ENCODE peak calls at places on chromosomes 12 and 14, in nine cellular contexts. One of them, this sample, is unnamed.

GRCh38 chr12:60209933-60210332 is 614.1 kb downstream of the SLC16A7 start:
- DNase-seq in heart right ventricle: no peak
- DNase-seq in ascending aorta: no peak
- DNase-seq in colonic mucosa: no peak
- DNase-seq in naive thymus-derived CD4-positive, alpha-beta T cell: no peak
- DNase-seq in prostate gland: no peak
- DNase-seq in PC-9: no peak
- DNase-seq in stomach: no peak
- DNase-seq in Peyer's patch: no peak
- DNase-seq in this sample: no peak

GRCh38 chr12:120314220-120314619 is 12.1 kb downstream of the SIRT4 start:
- DNase-seq in heart right ventricle: no peak
- DNase-seq in ascending aorta: no peak
- DNase-seq in colonic mucosa: no peak
- DNase-seq in naive thymus-derived CD4-positive, alpha-beta T cell: no peak
- DNase-seq in prostate gland: no peak
- DNase-seq in PC-9: no peak
- DNase-seq in stomach: no peak
- DNase-seq in Peyer's patch: no peak
- DNase-seq in this sample: no peak

GRCh38 chr14:63229330-63230059 is 25.3 kb downstream of the RHOJ start:
- DNase-seq in heart right ventricle: peak; percentile 16
- DNase-seq in ascending aorta: no peak
- DNase-seq in colonic mucosa: no peak
- DNase-seq in naive thymus-derived CD4-positive, alpha-beta T cell: no peak
- DNase-seq in prostate gland: no peak
- DNase-seq in PC-9: no peak
- DNase-seq in stomach: no peak
- DNase-seq in Peyer's patch: no peak
- DNase-seq in this sample: no peak

GRCh38 chr14:59695198-59695597 is 118.6 kb upstream of the CCDC175 start:
- DNase-seq in heart right ventricle: no peak
- DNase-seq in ascending aorta: peak; percentile 76
- DNase-seq in colonic mucosa: no peak
- DNase-seq in naive thymus-derived CD4-positive, alpha-beta T cell: no peak
- DNase-seq in prostate gland: no peak
- DNase-seq in PC-9: no peak
- DNase-seq in stomach: no peak
- DNase-seq in Peyer's patch: no peak
- DNase-seq in this sample: no peak

GRCh38 chr12:42763682-42764081 is 174.1 kb upstream of the PRICKLE1 start:
- DNase-seq in heart right ventricle: no peak
- DNase-seq in ascending aorta: no peak
- DNase-seq in colonic mucosa: no peak
- DNase-seq in naive thymus-derived CD4-positive, alpha-beta T cell: no peak
- DNase-seq in prostate gland: no peak
- DNase-seq in PC-9: no peak
- DNase-seq in stomach: no peak
- DNase-seq in Peyer's patch: no peak
- DNase-seq in this sample: no peak

GRCh38 chr14:64945431-64945830 is 2.9 kb upstream of the GPX2 start:
- DNase-seq in heart right ventricle: no peak
- DNase-seq in ascending aorta: peak; percentile 28
- DNase-seq in colonic mucosa: no peak
- DNase-seq in naive thymus-derived CD4-positive, alpha-beta T cell: no peak
- DNase-seq in prostate gland: no peak
- DNase-seq in PC-9: no peak
- DNase-seq in stomach: no peak
- DNase-seq in Peyer's patch: no peak
- DNase-seq in this sample: no peak

GRCh38 chr14:104676694-104677505 is 12.5 kb upstream of the INF2 start:
- DNase-seq in heart right ventricle: peak; percentile 32
- DNase-seq in ascending aorta: peak; percentile 66
- DNase-seq in colonic mucosa: peak; percentile 62
- DNase-seq in naive thymus-derived CD4-positive, alpha-beta T cell: no peak
- DNase-seq in prostate gland: no peak
- DNase-seq in PC-9: no peak
- DNase-seq in stomach: no peak
- DNase-seq in Peyer's patch: no peak
- DNase-seq in this sample: no peak

GRCh38 chr14:100426331-100426730 is 103.2 kb downstream of the SLC25A47 start:
- DNase-seq in heart right ventricle: no peak
- DNase-seq in ascending aorta: no peak
- DNase-seq in colonic mucosa: no peak
- DNase-seq in naive thymus-derived CD4-positive, alpha-beta T cell: no peak
- DNase-seq in prostate gland: no peak
- DNase-seq in PC-9: no peak
- DNase-seq in stomach: no peak
- DNase-seq in Peyer's patch: no peak
- DNase-seq in this sample: no peak

GRCh38 chr12:131076791-131077747 is 123.4 kb downstream of the ADGRD1 start:
- DNase-seq in heart right ventricle: no peak
- DNase-seq in ascending aorta: peak; percentile 50
- DNase-seq in colonic mucosa: no peak
- DNase-seq in naive thymus-derived CD4-positive, alpha-beta T cell: no peak
- DNase-seq in prostate gland: no peak
- DNase-seq in PC-9: no peak
- DNase-seq in stomach: peak; percentile 11
- DNase-seq in Peyer's patch: no peak
- DNase-seq in this sample: no peak

GRCh38 chr12:72197790-72198189 is 74.4 kb upstream of the TRHDE start:
- DNase-seq in heart right ventricle: no peak
- DNase-seq in ascending aorta: no peak
- DNase-seq in colonic mucosa: no peak
- DNase-seq in naive thymus-derived CD4-positive, alpha-beta T cell: no peak
- DNase-seq in prostate gland: no peak
- DNase-seq in PC-9: no peak
- DNase-seq in stomach: no peak
- DNase-seq in Peyer's patch: no peak
- DNase-seq in this sample: no peak

GRCh38 chr12:56932867-56933266 is 1.3 kb downstream of the SDR9C7 start:
- DNase-seq in heart right ventricle: peak; percentile 29
- DNase-seq in ascending aorta: no peak
- DNase-seq in colonic mucosa: no peak
- DNase-seq in naive thymus-derived CD4-positive, alpha-beta T cell: no peak
- DNase-seq in prostate gland: peak; percentile 23
- DNase-seq in PC-9: peak; percentile 46
- DNase-seq in stomach: no peak
- DNase-seq in Peyer's patch: no peak
- DNase-seq in this sample: no peak

GRCh38 chr12:45216297-45216982 is 545 bp downstream of the ANO6 start:
- DNase-seq in heart right ventricle: peak; percentile 58
- DNase-seq in ascending aorta: peak; percentile 78
- DNase-seq in colonic mucosa: peak; percentile 65
- DNase-seq in naive thymus-derived CD4-positive, alpha-beta T cell: peak; percentile 50
- DNase-seq in prostate gland: peak; percentile 39
- DNase-seq in PC-9: peak; percentile 37
- DNase-seq in stomach: peak; percentile 42
- DNase-seq in Peyer's patch: peak; percentile 78
- DNase-seq in this sample: peak; percentile 61

GRCh38 chr12:32595251-32595650 is 83.8 kb upstream of the DNM1L start:
- DNase-seq in heart right ventricle: no peak
- DNase-seq in ascending aorta: no peak
- DNase-seq in colonic mucosa: no peak
- DNase-seq in naive thymus-derived CD4-positive, alpha-beta T cell: no peak
- DNase-seq in prostate gland: no peak
- DNase-seq in PC-9: no peak
- DNase-seq in stomach: no peak
- DNase-seq in Peyer's patch: no peak
- DNase-seq in this sample: no peak

GRCh38 chr14:94058128-94058673 is 22.8 kb downstream of the DDX24 start:
- DNase-seq in heart right ventricle: no peak
- DNase-seq in ascending aorta: no peak
- DNase-seq in colonic mucosa: no peak
- DNase-seq in naive thymus-derived CD4-positive, alpha-beta T cell: no peak
- DNase-seq in prostate gland: no peak
- DNase-seq in PC-9: no peak
- DNase-seq in stomach: no peak
- DNase-seq in Peyer's patch: no peak
- DNase-seq in this sample: no peak

GRCh38 chr12:124426594-124427550 is 132.0 kb downstream of the RFLNA start:
- DNase-seq in heart right ventricle: no peak
- DNase-seq in ascending aorta: no peak
- DNase-seq in colonic mucosa: no peak
- DNase-seq in naive thymus-derived CD4-positive, alpha-beta T cell: no peak
- DNase-seq in prostate gland: no peak
- DNase-seq in PC-9: no peak
- DNase-seq in stomach: no peak
- DNase-seq in Peyer's patch: no peak
- DNase-seq in this sample: no peak

GRCh38 chr14:21024668-21025373 is at the start of gene NDRG2:
- DNase-seq in heart right ventricle: peak; percentile 91
- DNase-seq in ascending aorta: peak; percentile 85
- DNase-seq in colonic mucosa: peak; percentile 91
- DNase-seq in naive thymus-derived CD4-positive, alpha-beta T cell: peak; percentile 66
- DNase-seq in prostate gland: peak; percentile 84
- DNase-seq in PC-9: peak; percentile 56
- DNase-seq in stomach: peak; percentile 90
- DNase-seq in Peyer's patch: peak; percentile 90
- DNase-seq in this sample: peak; percentile 70

GRCh38 chr14:67665886-67666285 is 8.5 kb downstream of the VTI1B start:
- DNase-seq in heart right ventricle: no peak
- DNase-seq in ascending aorta: no peak
- DNase-seq in colonic mucosa: no peak
- DNase-seq in naive thymus-derived CD4-positive, alpha-beta T cell: no peak
- DNase-seq in prostate gland: no peak
- DNase-seq in PC-9: no peak
- DNase-seq in stomach: no peak
- DNase-seq in Peyer's patch: no peak
- DNase-seq in this sample: no peak

GRCh38 chr12:58148405-58148804 is 207.0 kb downstream of the ATP23 start:
- DNase-seq in heart right ventricle: no peak
- DNase-seq in ascending aorta: no peak
- DNase-seq in colonic mucosa: no peak
- DNase-seq in naive thymus-derived CD4-positive, alpha-beta T cell: no peak
- DNase-seq in prostate gland: no peak
- DNase-seq in PC-9: peak; percentile 53
- DNase-seq in stomach: no peak
- DNase-seq in Peyer's patch: no peak
- DNase-seq in this sample: no peak

GRCh38 chr14:32319368-32320049 is 9.6 kb upstream of the AKAP6 start:
- DNase-seq in heart right ventricle: no peak
- DNase-seq in ascending aorta: no peak
- DNase-seq in colonic mucosa: no peak
- DNase-seq in naive thymus-derived CD4-positive, alpha-beta T cell: no peak
- DNase-seq in prostate gland: no peak
- DNase-seq in PC-9: peak; percentile 2
- DNase-seq in stomach: no peak
- DNase-seq in Peyer's patch: no peak
- DNase-seq in this sample: no peak

GRCh38 chr14:101495827-101496778 is 65.2 kb upstream of the DIO3 start:
- DNase-seq in heart right ventricle: no peak
- DNase-seq in ascending aorta: peak; percentile 55
- DNase-seq in colonic mucosa: no peak
- DNase-seq in naive thymus-derived CD4-positive, alpha-beta T cell: no peak
- DNase-seq in prostate gland: no peak
- DNase-seq in PC-9: no peak
- DNase-seq in stomach: peak; percentile 20
- DNase-seq in Peyer's patch: peak; percentile 45
- DNase-seq in this sample: no peak

GRCh38 chr14:50845166-50845565 is 14.2 kb upstream of the NIN start:
- DNase-seq in heart right ventricle: no peak
- DNase-seq in ascending aorta: no peak
- DNase-seq in colonic mucosa: no peak
- DNase-seq in naive thymus-derived CD4-positive, alpha-beta T cell: no peak
- DNase-seq in prostate gland: no peak
- DNase-seq in PC-9: no peak
- DNase-seq in stomach: no peak
- DNase-seq in Peyer's patch: no peak
- DNase-seq in this sample: no peak

GRCh38 chr14:50844397-50844796 is 13.4 kb upstream of the NIN start:
- DNase-seq in heart right ventricle: no peak
- DNase-seq in ascending aorta: no peak
- DNase-seq in colonic mucosa: no peak
- DNase-seq in naive thymus-derived CD4-positive, alpha-beta T cell: no peak
- DNase-seq in prostate gland: no peak
- DNase-seq in PC-9: no peak
- DNase-seq in stomach: no peak
- DNase-seq in Peyer's patch: no peak
- DNase-seq in this sample: no peak

GRCh38 chr14:50846171-50846880 is 15.4 kb upstream of the NIN start:
- DNase-seq in heart right ventricle: no peak
- DNase-seq in ascending aorta: no peak
- DNase-seq in colonic mucosa: no peak
- DNase-seq in naive thymus-derived CD4-positive, alpha-beta T cell: no peak
- DNase-seq in prostate gland: no peak
- DNase-seq in PC-9: no peak
- DNase-seq in stomach: no peak
- DNase-seq in Peyer's patch: no peak
- DNase-seq in this sample: no peak
- H3K4me1 ChIP-seq in heart right ventricle: no peaks in the 10 kb centered on the region
- H3K4me1 ChIP-seq in ascending aorta: no peaks in the 10 kb centered on the region
- H3K4me1 ChIP-seq in colonic mucosa: no peaks in the 10 kb centered on the region
- H3K4me1 ChIP-seq in naive thymus-derived CD4-positive, alpha-beta T cell: no peaks in the 10 kb centered on the region
- H3K4me1 ChIP-seq in prostate gland: no peaks in the 10 kb centered on the region
- H3K4me1 ChIP-seq in PC-9: no peaks in the 10 kb centered on the region
- H3K4me1 ChIP-seq in stomach: no peaks in the 10 kb centered on the region
- H3K4me1 ChIP-seq in Peyer's patch: no peaks in the 10 kb centered on the region
- H3K4me1 ChIP-seq in this sample: no peaks in the 10 kb centered on the region

GRCh38 chr14:106509176-106509575 is 982.8 kb downstream of the TMEM121 start:
- DNase-seq in heart right ventricle: no peak
- DNase-seq in ascending aorta: no peak
- DNase-seq in colonic mucosa: no peak
- DNase-seq in naive thymus-derived CD4-positive, alpha-beta T cell: no peak
- DNase-seq in prostate gland: no peak
- DNase-seq in PC-9: no peak
- DNase-seq in stomach: no peak
- DNase-seq in Peyer's patch: no peak
- DNase-seq in this sample: no peak
- H3K9me3 ChIP-seq in heart right ventricle: no peaks in the 10 kb centered on the region
- H3K9me3 ChIP-seq in ascending aorta: no peaks in the 10 kb centered on the region
- H3K9me3 ChIP-seq in colonic mucosa: no peaks in the 10 kb centered on the region
- H3K9me3 ChIP-seq in naive thymus-derived CD4-positive, alpha-beta T cell: no peaks in the 10 kb centered on the region
- H3K9me3 ChIP-seq in prostate gland: no peaks in the 10 kb centered on the region
- H3K9me3 ChIP-seq in PC-9: no peaks in the 10 kb centered on the region
- H3K9me3 ChIP-seq in stomach: no peaks in the 10 kb centered on the region
- H3K9me3 ChIP-seq in Peyer's patch: no peaks in the 10 kb centered on the region
- H3K9me3 ChIP-seq in this sample: no peaks in the 10 kb centered on the region

GRCh38 chr12:53975019-53975815 is 463 bp upstream of the HOTAIR start:
- DNase-seq in heart right ventricle: no peak
- DNase-seq in ascending aorta: no peak
- DNase-seq in colonic mucosa: no peak
- DNase-seq in naive thymus-derived CD4-positive, alpha-beta T cell: no peak
- DNase-seq in prostate gland: no peak
- DNase-seq in PC-9: no peak
- DNase-seq in stomach: no peak
- DNase-seq in Peyer's patch: no peak
- DNase-seq in this sample: no peak
- H3K27me3 ChIP-seq in heart right ventricle: peaks cover 100% of the 10 kb centered on the region
- H3K27me3 ChIP-seq in ascending aorta: peaks cover 43% of the 10 kb centered on the region
- H3K27me3 ChIP-seq in colonic mucosa: peaks cover 94% of the 10 kb centered on the region
- H3K27me3 ChIP-seq in naive thymus-derived CD4-positive, alpha-beta T cell: peaks cover 45% of the 10 kb centered on the region
- H3K27me3 ChIP-seq in prostate gland: peaks cover 66% of the 10 kb centered on the region
- H3K27me3 ChIP-seq in PC-9: no peaks in the 10 kb centered on the region
- H3K27me3 ChIP-seq in stomach: peaks cover 100% of the 10 kb centered on the region
- H3K27me3 ChIP-seq in Peyer's patch: peaks cover 60% of the 10 kb centered on the region
- H3K27me3 ChIP-seq in this sample: peaks cover 64% of the 10 kb centered on the region

GRCh38 chr12:69330475-69331473 is 17.4 kb upstream of the LYZ start:
- DNase-seq in heart right ventricle: no peak
- DNase-seq in ascending aorta: peak; percentile 66
- DNase-seq in colonic mucosa: peak; percentile 81
- DNase-seq in naive thymus-derived CD4-positive, alpha-beta T cell: peak; percentile 76
- DNase-seq in prostate gland: peak; percentile 38
- DNase-seq in PC-9: peak; percentile 11
- DNase-seq in stomach: peak; percentile 79
- DNase-seq in Peyer's patch: peak; percentile 78
- DNase-seq in this sample: peak; percentile 40
- H3K4me1 ChIP-seq in heart right ventricle: peaks cover 15% of the 10 kb centered on the region
- H3K4me1 ChIP-seq in ascending aorta: no peaks in the 10 kb centered on the region
- H3K4me1 ChIP-seq in colonic mucosa: no peaks in the 10 kb centered on the region
- H3K4me1 ChIP-seq in naive thymus-derived CD4-positive, alpha-beta T cell: peaks cover 20% of the 10 kb centered on the region
- H3K4me1 ChIP-seq in prostate gland: peaks cover 3% of the 10 kb centered on the region
- H3K4me1 ChIP-seq in PC-9: no peaks in the 10 kb centered on the region
- H3K4me1 ChIP-seq in stomach: peaks cover 6% of the 10 kb centered on the region
- H3K4me1 ChIP-seq in Peyer's patch: peaks cover 5% of the 10 kb centered on the region
- H3K4me1 ChIP-seq in this sample: peaks cover 39% of the 10 kb centered on the region

This sample was measured in CD4-positive, CD25-positive, alpha-beta regulatory T cell.